ENCODE peak calls at places on chromosomes 2 and 18, in four cellular contexts. B is K562, E is GM12878, I is HepG2. M is an unnamed sample.

GRCh38 chr18:51191139-51191717 is 6.3 kb downstream of the MEX3C start:
- DNase-seq in E (no peak), I (no peak), B (peak), M (no peak)

GRCh38 chr2:102126660-102127059 is 15.9 kb upstream of the IL1R1 start:
- DNase-seq in I (no peak), E (no peak), B (no peak), M (no peak)

GRCh38 chr2:196220671-196221070 is 49.3 kb upstream of the STK17B start:
- DNase-seq in E (no peak), B (no peak), I (no peak), M (no peak)

GRCh38 chr2:240163056-240163714 is 22.7 kb upstream of the OTOS start:
- DNase-seq in E (no peak), B (no peak), I (no peak), M (no peak)

GRCh38 chr2:143728498-143728897 is 599.3 kb downstream of the ARHGAP15 start:
- DNase-seq in B (no peak), I (no peak), E (no peak), M (no peak)

GRCh38 chr2:106343274-106343673 is 124.9 kb downstream of the RGPD3 start:
- DNase-seq in E (no peak), I (no peak), B (no peak), M (no peak)

GRCh38 chr2:112712903-112713584 is 7.8 kb upstream of the NT5DC4 start:
- DNase-seq in B (peak), E (no peak), I (peak), M (no peak)

GRCh38 chr2:219168932-219169331 is 897 bp downstream of the SLC23A3 start:
- DNase-seq in E (no peak), I (no peak), B (no peak), M (no peak)

GRCh38 chr2:194917519-194917918 is 739.5 kb upstream of the SLC39A10 start:
- DNase-seq in B (no peak), I (no peak), E (no peak), M (no peak)

GRCh38 chr2:36464006-36464721 is 108.6 kb downstream of the CRIM1 start:
- DNase-seq in I (no peak), B (no peak), E (no peak), M (no peak)

GRCh38 chr2:192245329-192245728 is 50.6 kb upstream of the TMEFF2 start:
- DNase-seq in I (no peak), B (no peak), E (no peak), M (no peak)
- TF ChIP-seq CHD2 in I (no peak), B (no peak), E (no peak), M (no peak)

DNA sequence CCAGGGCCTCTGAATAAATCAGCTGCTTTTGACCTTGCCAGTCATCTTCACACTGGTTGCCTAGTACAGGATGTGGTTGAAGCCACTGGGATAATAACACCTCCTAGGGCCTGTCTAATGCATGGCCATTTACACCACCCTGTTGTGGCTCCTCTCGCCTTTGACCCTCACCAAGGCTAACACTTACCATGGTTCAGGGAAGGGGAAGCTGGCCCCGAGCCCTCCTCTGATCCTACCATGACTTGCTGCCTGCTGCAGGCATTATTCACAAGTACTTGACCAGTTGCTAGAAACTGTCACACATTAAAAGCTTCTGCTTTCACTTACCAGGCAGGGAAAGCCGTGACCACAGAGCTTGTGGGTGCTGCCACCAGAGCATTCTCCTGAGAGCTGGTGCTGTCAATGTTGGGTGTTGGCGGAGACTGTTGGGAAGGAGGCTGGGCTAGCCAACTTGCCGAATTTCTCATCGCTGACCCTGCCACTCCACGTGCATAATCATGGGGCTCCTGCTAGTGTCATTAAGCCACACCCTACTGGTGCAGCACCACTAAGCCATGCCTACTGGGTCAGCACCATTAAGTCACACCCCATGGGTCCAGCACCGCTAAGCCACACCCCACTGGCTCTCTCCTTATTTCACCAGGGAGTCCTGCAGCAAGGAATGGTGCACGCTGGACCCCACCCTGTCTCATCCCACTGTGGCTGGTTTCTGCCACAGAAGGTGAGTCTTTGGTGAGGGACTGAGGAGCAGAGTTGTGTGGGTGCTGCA is 47.0 kb upstream of the TTC39C start:
- DNase-seq in E (peak), B (no peak), I (no peak), M (no peak)
- TF ChIP-seq RAD21 in E (no peak), B (no peak), I (no peak), M (no peak)

DNA sequence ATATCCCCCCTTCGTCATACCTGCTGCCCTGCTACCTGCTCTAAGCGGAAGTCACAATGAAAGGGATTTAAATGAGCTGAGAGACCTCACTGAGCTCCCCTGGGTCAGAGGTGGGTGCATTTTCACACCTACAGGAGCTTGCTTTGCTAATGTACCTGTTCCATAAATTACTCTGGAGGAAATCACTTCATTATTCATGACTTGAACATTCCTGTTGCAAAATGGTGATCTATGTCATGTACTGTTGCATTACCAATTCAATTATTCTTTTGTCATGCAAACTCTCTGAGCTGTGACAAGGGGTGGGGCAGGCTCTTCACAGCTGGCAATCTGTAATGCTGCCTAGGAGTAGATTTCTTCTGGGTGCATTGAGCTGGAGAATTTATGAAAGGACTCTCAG is 761.3 kb downstream of the TSN start:
- DNase-seq in E (no peak), I (no peak), B (no peak), M (no peak)
- TF ChIP-seq MXI1 in E (no peak), I (no peak), B (no peak), M (no peak)

GRCh38 chr18:57947117-57947516 is 96.9 kb upstream of the NEDD4L start:
- DNase-seq in E (no peak), I (no peak), B (no peak), M (no peak)

GRCh38 chr18:57942090-57942489 is 101.9 kb upstream of the NEDD4L start:
- DNase-seq in E (no peak), I (no peak), B (no peak), M (no peak)

GRCh38 chr18:57942493-57942892 is 101.5 kb upstream of the NEDD4L start:
- DNase-seq in E (no peak), B (no peak), I (no peak), M (no peak)

GRCh38 chr18:57940166-57940565 is 103.9 kb upstream of the NEDD4L start:
- DNase-seq in E (no peak), B (no peak), I (no peak), M (no peak)

GRCh38 chr18:57943723-57944122 is 100.3 kb upstream of the NEDD4L start:
- DNase-seq in B (no peak), I (no peak), E (no peak), M (no peak)
- TF ChIP-seq CHD2 in B (no peak), I (no peak), E (no peak), M (no peak)

M was measured in SK-N-SH.